ENCODE peak calls at places on chromosomes 16 and 17, in five cellular contexts. O, I, P, L and Z are unnamed samples.

GRCh38 chr16:31202402-31203385 is at the start of gene PYCARD:
- DNase-seq in O (no peak), L (peak; percentile 43), I (no peak), P (no peak), Z (peak; percentile 38)

GRCh38 chr17:59837362-59838195 is 55.2 kb downstream of the TUBD1 start:
- DNase-seq in I (peak; percentile 96), P (peak; percentile 55), L (peak; percentile 96), O (peak; percentile 99), Z (peak; percentile 91)

GRCh38 chr16:51510416-51510815 is 359.3 kb upstream of the SALL1 start:
- DNase-seq in O (no peak), P (no peak), I (no peak), L (no peak), Z (no peak)

GRCh38 chr17:46772013-46772878 is 46.2 kb downstream of the WNT3 start:
- DNase-seq in O (peak; percentile 12), I (peak; percentile 54), L (peak; percentile 59), P (no peak), Z (peak; percentile 39)

GRCh38 chr16:4653981-4654380 is 29.4 kb downstream of the MGRN1 start:
- DNase-seq in O (no peak), P (no peak), I (no peak), L (no peak), Z (peak; percentile 77)

GRCh38 chr16:54957403-54957802 is 26.7 kb downstream of the IRX5 start:
- DNase-seq in I (peak; percentile 4), P (no peak), O (peak; percentile 26), L (peak; percentile 24), Z (no peak)

GRCh38 chr17:75124041-75124818 is 7.3 kb downstream of the NT5C start:
- DNase-seq in P (peak; percentile 71), L (no peak), I (no peak), O (peak; percentile 99), Z (peak; percentile 80)

GRCh38 chr17:36703860-36704266 is 102.5 kb downstream of the MRM1 start:
- DNase-seq in P (no peak), L (peak; percentile 88), I (no peak), O (peak; percentile 34), Z (peak; percentile 54)

GRCh38 chr16:52747196-52747595 is 200.3 kb upstream of the TOX3 start:
- DNase-seq in L (no peak), I (no peak), O (no peak), P (no peak), Z (no peak)

GRCh38 chr16:71526111-71526998 is at the start of gene CHST4:
- DNase-seq in O (peak; percentile 4), I (no peak), P (no peak), L (peak; percentile 64), Z (peak; percentile 25)

GRCh38 chr17:40352044-40352778 is 12.3 kb downstream of the GJD3 start:
- DNase-seq in I (no peak), O (no peak), L (no peak), P (no peak), Z (peak; percentile 32)

GRCh38 chr17:68290955-68291835 is at the start of the genes ARSG and SLC16A6:
- DNase-seq in O (peak; percentile 75), P (peak; percentile 77), L (peak; percentile 84), I (peak; percentile 76), Z (peak; percentile 65)

GRCh38 chr17:80652751-80653330 is 108.2 kb downstream of the RPTOR start:
- DNase-seq in P (no peak), L (no peak), I (no peak), O (no peak), Z (no peak)

GRCh38 chr17:72556944-72557826 is 436.4 kb downstream of the SOX9 start:
- DNase-seq in I (peak; percentile 71), P (peak; percentile 40), O (peak; percentile 60), L (peak; percentile 86), Z (peak; percentile 76)

GRCh38 chr17:40242774-40243173 is 23.7 kb downstream of the WIPF2 start:
- DNase-seq in I (no peak), L (no peak), O (no peak), P (no peak), Z (no peak)

GRCh38 chr17:78844301-78845005 is 3.8 kb upstream of the USP36 start:
- DNase-seq in O (no peak), P (no peak), I (no peak), L (no peak), Z (no peak)

GRCh38 chr16:47779201-47780016 is 318.3 kb downstream of the PHKB start:
- DNase-seq in L (no peak), P (no peak), O (no peak), I (no peak), Z (peak; percentile 35)

GRCh38 chr17:79530361-79531105 is 80.3 kb downstream of the RBFOX3 start:
- DNase-seq in O (no peak), I (no peak), L (no peak), P (no peak), Z (no peak)

GRCh38 chr17:78748730-78749317 is 33.2 kb downstream of the CYTH1 start:
- DNase-seq in O (no peak), L (no peak), P (peak; percentile 71), I (no peak), Z (no peak)

GRCh38 chr16:74052006-74052405 is 244.6 kb upstream of the PSMD7 start:
- DNase-seq in P (no peak), O (no peak), L (no peak), I (no peak), Z (no peak)

GRCh38 chr17:17784599-17785264 is 52.1 kb downstream of the SREBF1 start:
- DNase-seq in L (no peak), P (no peak), O (no peak), I (peak; percentile 9), Z (no peak)

GRCh38 chr16:88883946-88884345 is 17.5 kb upstream of the PABPN1L start:
- DNase-seq in L (no peak), O (no peak), P (no peak), I (no peak), Z (no peak)